ENCODE peak calls at places on chromosome 12, in eight cellular contexts. D, S, C, G, Y, O, Z and N are unnamed samples.

GRCh38 chr12:85191-85666 is 18.7 kb downstream of the IQSEC3 start:
- DNase-seq in D (no peak), S (peak; percentile 30), C (no peak), G (no peak), Y (no peak), O (no peak), Z (no peak), N (no peak)

GRCh38 chr12:1523046-1523445 is 71.3 kb downstream of the FBXL14 start:
- DNase-seq in D (no peak), S (no peak), C (no peak), G (no peak), Y (no peak), O (no peak), Z (no peak), N (no peak)

GRCh38 chr12:89862511-89863331 is 154.1 kb upstream of the ATP2B1 start:
- DNase-seq in D (peak; percentile 9), S (peak; percentile 82), C (no peak), G (no peak), Y (no peak), O (peak; percentile 84), Z (no peak), N (peak; percentile 41)

GRCh38 chr12:69475237-69475984 is 5.2 kb downstream of the FRS2 start:
- DNase-seq in D (no peak), S (peak; percentile 53), C (no peak), G (no peak), Y (peak; percentile 17), O (no peak), Z (no peak), N (no peak)

GRCh38 chr12:119547016-119547415 is 46.6 kb upstream of the TMEM233 start:
- DNase-seq in D (no peak), S (no peak), C (no peak), G (no peak), Y (no peak), O (no peak), Z (no peak), N (no peak)

GRCh38 chr12:92654929-92655328 is 47.9 kb upstream of the PLEKHG7 start:
- DNase-seq in D (no peak), S (no peak), C (no peak), G (no peak), Y (no peak), O (no peak), Z (no peak), N (no peak)

GRCh38 chr12:88600272-88600671 is 20.0 kb upstream of the KITLG start:
- DNase-seq in D (no peak), S (no peak), C (no peak), G (no peak), Y (peak; percentile 95), O (no peak), Z (peak; percentile 42), N (no peak)

GRCh38 chr12:75850751-75851462 is 180.7 kb downstream of the PHLDA1 start:
- DNase-seq in D (no peak), S (no peak), C (no peak), G (no peak), Y (peak; percentile 95), O (no peak), Z (peak; percentile 33), N (no peak)

GRCh38 chr12:117044790-117045174 is 54.4 kb downstream of the TESC start:
- DNase-seq in D (no peak), S (no peak), C (no peak), G (no peak), Y (no peak), O (no peak), Z (no peak), N (no peak)

GRCh38 chr12:27463826-27464554 is 17.5 kb downstream of the SMCO2 start:
- DNase-seq in D (no peak), S (no peak), C (no peak), G (no peak), Y (peak; percentile 81), O (no peak), Z (no peak), N (no peak)

GRCh38 chr12:42611571-42612257 is 22.2 kb upstream of the PRICKLE1 start:
- DNase-seq in D (no peak), S (no peak), C (no peak), G (no peak), Y (no peak), O (no peak), Z (no peak), N (no peak)

GRCh38 chr12:106246891-106247730 is 709 bp downstream of the CKAP4 start:
- DNase-seq in D (peak; percentile 21), S (peak; percentile 13), C (no peak), G (peak; percentile 45), Y (peak; percentile 58), O (no peak), Z (no peak), N (peak; percentile 28)